ENCODE peak calls at places on chromosomes 6 and 20, in nine cellular contexts. One of them, this sample, is unnamed. For H3K36me3, the result is how much of the 10 kb centered on the place peaks cover.

GRCh38 chr6:43175676-43176422 is 4.8 kb downstream of the SRF start:
- DNase-seq in heart left ventricle: no peak
- DNase-seq in body of pancreas: no peak
- DNase-seq in left ventricle myocardium inferior: no peak
- DNase-seq in GM23248: no peak
- DNase-seq in GM23338: no peak
- DNase-seq in thoracic aorta: no peak
- DNase-seq in effector memory CD4-positive, alpha-beta T cell: no peak
- DNase-seq in brain microvascular endothelial cell: no peak
- DNase-seq in this sample: no peak

GRCh38 chr20:53872561-53873248 is 197.7 kb downstream of the BCAS1 start:
- DNase-seq in heart left ventricle: no peak
- DNase-seq in body of pancreas: no peak
- DNase-seq in left ventricle myocardium inferior: no peak
- DNase-seq in GM23248: peak
- DNase-seq in GM23338: no peak
- DNase-seq in thoracic aorta: no peak
- DNase-seq in effector memory CD4-positive, alpha-beta T cell: peak
- DNase-seq in brain microvascular endothelial cell: peak
- DNase-seq in this sample: no peak

GRCh38 chr6:115712562-115712961 is 348.1 kb downstream of the FRK start:
- DNase-seq in heart left ventricle: no peak
- DNase-seq in body of pancreas: no peak
- DNase-seq in left ventricle myocardium inferior: no peak
- DNase-seq in GM23248: no peak
- DNase-seq in GM23338: no peak
- DNase-seq in thoracic aorta: no peak
- DNase-seq in effector memory CD4-positive, alpha-beta T cell: no peak
- DNase-seq in brain microvascular endothelial cell: no peak
- DNase-seq in this sample: no peak

GRCh38 chr6:163731215-163732013 is 316.9 kb downstream of the QKI start:
- DNase-seq in heart left ventricle: no peak
- DNase-seq in body of pancreas: no peak
- DNase-seq in left ventricle myocardium inferior: no peak
- DNase-seq in GM23248: no peak
- DNase-seq in GM23338: no peak
- DNase-seq in thoracic aorta: no peak
- DNase-seq in effector memory CD4-positive, alpha-beta T cell: no peak
- DNase-seq in brain microvascular endothelial cell: no peak
- DNase-seq in this sample: no peak

GRCh38 chr6:92047886-92048285 is 1371.5 kb downstream of the EPHA7 start:
- DNase-seq in heart left ventricle: no peak
- DNase-seq in body of pancreas: no peak
- DNase-seq in left ventricle myocardium inferior: no peak
- DNase-seq in GM23248: no peak
- DNase-seq in GM23338: no peak
- DNase-seq in thoracic aorta: no peak
- DNase-seq in effector memory CD4-positive, alpha-beta T cell: no peak
- DNase-seq in brain microvascular endothelial cell: no peak
- DNase-seq in this sample: no peak

GRCh38 chr6:108635505-108636226 is 74.9 kb downstream of the FOXO3 start:
- DNase-seq in heart left ventricle: no peak
- DNase-seq in body of pancreas: no peak
- DNase-seq in left ventricle myocardium inferior: no peak
- DNase-seq in GM23248: no peak
- DNase-seq in GM23338: no peak
- DNase-seq in thoracic aorta: no peak
- DNase-seq in effector memory CD4-positive, alpha-beta T cell: peak
- DNase-seq in brain microvascular endothelial cell: no peak
- DNase-seq in this sample: no peak

GRCh38 chr6:35280903-35281302 is 16.7 kb upstream of the DEF6 start:
- DNase-seq in heart left ventricle: no peak
- DNase-seq in body of pancreas: no peak
- DNase-seq in left ventricle myocardium inferior: no peak
- DNase-seq in GM23248: no peak
- DNase-seq in GM23338: no peak
- DNase-seq in thoracic aorta: no peak
- DNase-seq in effector memory CD4-positive, alpha-beta T cell: no peak
- DNase-seq in brain microvascular endothelial cell: no peak
- DNase-seq in this sample: no peak

GRCh38 chr6:37283268-37283667 is 25.3 kb upstream of the TMEM217 start:
- DNase-seq in heart left ventricle: no peak
- DNase-seq in body of pancreas: no peak
- DNase-seq in left ventricle myocardium inferior: no peak
- DNase-seq in GM23248: peak
- DNase-seq in GM23338: no peak
- DNase-seq in thoracic aorta: no peak
- DNase-seq in effector memory CD4-positive, alpha-beta T cell: no peak
- DNase-seq in brain microvascular endothelial cell: no peak
- DNase-seq in this sample: no peak

GRCh38 chr20:56518999-56519398 is 5.5 kb upstream of the FAM209A start:
- DNase-seq in heart left ventricle: no peak
- DNase-seq in body of pancreas: no peak
- DNase-seq in left ventricle myocardium inferior: no peak
- DNase-seq in GM23248: no peak
- DNase-seq in GM23338: no peak
- DNase-seq in thoracic aorta: no peak
- DNase-seq in effector memory CD4-positive, alpha-beta T cell: no peak
- DNase-seq in brain microvascular endothelial cell: no peak
- DNase-seq in this sample: no peak

GRCh38 chr6:38638941-38639497 is 710 bp downstream of the BTBD9 start:
- DNase-seq in heart left ventricle: peak
- DNase-seq in body of pancreas: peak
- DNase-seq in left ventricle myocardium inferior: no peak
- DNase-seq in GM23248: peak
- DNase-seq in GM23338: peak
- DNase-seq in thoracic aorta: peak
- DNase-seq in effector memory CD4-positive, alpha-beta T cell: peak
- DNase-seq in brain microvascular endothelial cell: peak
- DNase-seq in this sample: peak

GRCh38 chr20:17863577-17864292 is 104.9 kb downstream of the SNX5 start:
- DNase-seq in heart left ventricle: peak
- DNase-seq in body of pancreas: peak
- DNase-seq in left ventricle myocardium inferior: no peak
- DNase-seq in GM23248: peak
- DNase-seq in GM23338: no peak
- DNase-seq in thoracic aorta: no peak
- DNase-seq in effector memory CD4-positive, alpha-beta T cell: no peak
- DNase-seq in brain microvascular endothelial cell: no peak
- DNase-seq in this sample: peak

GRCh38 chr6:96923871-96924493 is 546 bp upstream of the KLHL32 start:
- DNase-seq in heart left ventricle: no peak
- DNase-seq in body of pancreas: no peak
- DNase-seq in left ventricle myocardium inferior: no peak
- DNase-seq in GM23248: peak
- DNase-seq in GM23338: no peak
- DNase-seq in thoracic aorta: peak
- DNase-seq in effector memory CD4-positive, alpha-beta T cell: peak
- DNase-seq in brain microvascular endothelial cell: no peak
- DNase-seq in this sample: no peak

GRCh38 chr20:47727170-47727880 is 58.0 kb downstream of the SULF2 start:
- DNase-seq in heart left ventricle: peak
- DNase-seq in body of pancreas: no peak
- DNase-seq in left ventricle myocardium inferior: peak
- DNase-seq in GM23248: no peak
- DNase-seq in GM23338: no peak
- DNase-seq in thoracic aorta: no peak
- DNase-seq in effector memory CD4-positive, alpha-beta T cell: peak
- DNase-seq in brain microvascular endothelial cell: no peak
- DNase-seq in this sample: no peak

GRCh38 chr20:33702861-33703260 is 16.7 kb upstream of the E2F1 start:
- DNase-seq in heart left ventricle: peak
- DNase-seq in body of pancreas: no peak
- DNase-seq in left ventricle myocardium inferior: peak
- DNase-seq in GM23248: no peak
- DNase-seq in GM23338: no peak
- DNase-seq in thoracic aorta: no peak
- DNase-seq in effector memory CD4-positive, alpha-beta T cell: no peak
- DNase-seq in brain microvascular endothelial cell: no peak
- DNase-seq in this sample: no peak

GRCh38 chr6:127520061-127520460 is 926 bp upstream of the MTCL3 start:
- DNase-seq in heart left ventricle: no peak
- DNase-seq in body of pancreas: no peak
- DNase-seq in left ventricle myocardium inferior: no peak
- DNase-seq in GM23248: peak
- DNase-seq in GM23338: peak
- DNase-seq in thoracic aorta: no peak
- DNase-seq in effector memory CD4-positive, alpha-beta T cell: no peak
- DNase-seq in brain microvascular endothelial cell: peak
- DNase-seq in this sample: no peak

DNA sequence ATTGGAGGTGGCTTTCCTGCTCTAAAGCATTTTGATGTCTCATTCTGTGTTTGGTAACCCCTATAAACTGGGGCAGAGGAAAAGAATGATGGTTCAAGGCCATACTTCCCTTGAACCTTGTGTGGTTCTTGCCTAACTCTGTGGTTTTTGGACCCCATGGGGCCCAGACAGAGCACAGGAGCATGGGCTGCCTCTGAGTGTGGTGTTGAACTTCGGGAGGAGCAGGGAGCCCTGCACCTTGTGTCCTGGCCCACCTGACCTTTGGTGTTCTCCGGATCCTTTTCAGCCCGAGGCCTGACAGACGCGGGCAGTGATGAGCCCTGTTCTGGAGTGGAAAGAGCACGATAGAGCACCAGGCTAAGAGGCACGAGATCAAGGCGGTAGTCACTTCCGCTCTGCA is 18.8 kb downstream of the TMEM74B start:
- DNase-seq in heart left ventricle: no peak
- DNase-seq in body of pancreas: no peak
- DNase-seq in left ventricle myocardium inferior: no peak
- DNase-seq in GM23248: no peak
- DNase-seq in GM23338: no peak
- DNase-seq in thoracic aorta: no peak
- DNase-seq in effector memory CD4-positive, alpha-beta T cell: no peak
- DNase-seq in brain microvascular endothelial cell: no peak
- DNase-seq in this sample: no peak
- H3K36me3 ChIP-seq in heart left ventricle: under half
- H3K36me3 ChIP-seq in body of pancreas: under half
- H3K36me3 ChIP-seq in left ventricle myocardium inferior: half or more
- H3K36me3 ChIP-seq in GM23248: under half
- H3K36me3 ChIP-seq in GM23338: under half
- H3K36me3 ChIP-seq in thoracic aorta: half or more
- H3K36me3 ChIP-seq in effector memory CD4-positive, alpha-beta T cell: half or more
- H3K36me3 ChIP-seq in brain microvascular endothelial cell: half or more
- H3K36me3 ChIP-seq in this sample: under half

DNA sequence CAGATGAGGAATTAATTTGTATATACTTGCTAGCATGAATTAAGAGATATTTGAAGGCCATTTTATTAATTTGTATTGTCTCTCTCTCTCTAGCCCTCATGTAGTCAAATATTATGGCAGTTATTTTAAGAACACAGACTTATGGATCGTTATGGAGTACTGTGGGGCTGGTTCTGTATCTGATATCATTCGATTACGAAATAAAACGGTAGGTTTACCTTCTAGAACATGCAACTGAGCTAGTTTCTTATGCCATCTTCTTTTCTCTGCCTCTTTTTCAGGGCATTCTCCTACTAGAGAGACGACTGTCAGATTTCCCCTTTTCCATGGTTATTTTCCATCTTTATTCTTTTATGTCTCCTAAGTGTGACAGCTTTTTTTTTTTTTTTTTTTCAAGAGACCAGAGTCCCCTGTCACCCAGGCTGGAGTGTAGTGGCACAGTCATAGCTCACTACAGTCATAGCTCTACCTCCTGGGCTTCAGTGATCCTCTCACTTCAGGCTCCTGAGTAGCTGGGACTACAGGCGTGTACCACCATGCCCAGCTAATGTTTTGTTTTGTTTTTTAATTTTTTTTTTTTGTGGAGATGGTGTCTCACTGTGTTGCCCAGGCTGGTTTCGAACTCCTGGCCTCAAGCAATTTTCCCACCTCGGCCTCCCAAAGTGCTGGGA is 15.6 kb downstream of the STK4 start:
- DNase-seq in heart left ventricle: no peak
- DNase-seq in body of pancreas: no peak
- DNase-seq in left ventricle myocardium inferior: no peak
- DNase-seq in GM23248: no peak
- DNase-seq in GM23338: no peak
- DNase-seq in thoracic aorta: no peak
- DNase-seq in effector memory CD4-positive, alpha-beta T cell: no peak
- DNase-seq in brain microvascular endothelial cell: no peak
- DNase-seq in this sample: no peak
- H3K36me3 ChIP-seq in heart left ventricle: under half
- H3K36me3 ChIP-seq in body of pancreas: under half
- H3K36me3 ChIP-seq in left ventricle myocardium inferior: half or more
- H3K36me3 ChIP-seq in GM23248: half or more
- H3K36me3 ChIP-seq in GM23338: under half
- H3K36me3 ChIP-seq in thoracic aorta: under half
- H3K36me3 ChIP-seq in effector memory CD4-positive, alpha-beta T cell: under half
- H3K36me3 ChIP-seq in brain microvascular endothelial cell: under half
- H3K36me3 ChIP-seq in this sample: under half

GRCh38 chr6:144530118-144530517 is 245.0 kb downstream of the UTRN start:
- DNase-seq in heart left ventricle: no peak
- DNase-seq in body of pancreas: no peak
- DNase-seq in left ventricle myocardium inferior: no peak
- DNase-seq in GM23248: no peak
- DNase-seq in GM23338: no peak
- DNase-seq in thoracic aorta: no peak
- DNase-seq in effector memory CD4-positive, alpha-beta T cell: no peak
- DNase-seq in brain microvascular endothelial cell: no peak
- DNase-seq in this sample: no peak

GRCh38 chr6:144536079-144536478 is 250.9 kb downstream of the UTRN start:
- DNase-seq in heart left ventricle: no peak
- DNase-seq in body of pancreas: no peak
- DNase-seq in left ventricle myocardium inferior: no peak
- DNase-seq in GM23248: no peak
- DNase-seq in GM23338: no peak
- DNase-seq in thoracic aorta: no peak
- DNase-seq in effector memory CD4-positive, alpha-beta T cell: no peak
- DNase-seq in brain microvascular endothelial cell: no peak
- DNase-seq in this sample: no peak

GRCh38 chr6:144535630-144536029 is 250.5 kb downstream of the UTRN start:
- DNase-seq in heart left ventricle: no peak
- DNase-seq in body of pancreas: no peak
- DNase-seq in left ventricle myocardium inferior: no peak
- DNase-seq in GM23248: no peak
- DNase-seq in GM23338: no peak
- DNase-seq in thoracic aorta: no peak
- DNase-seq in effector memory CD4-positive, alpha-beta T cell: no peak
- DNase-seq in brain microvascular endothelial cell: no peak
- DNase-seq in this sample: no peak

GRCh38 chr6:144528605-144529425 is 243.7 kb downstream of the UTRN start:
- DNase-seq in heart left ventricle: no peak
- DNase-seq in body of pancreas: peak
- DNase-seq in left ventricle myocardium inferior: no peak
- DNase-seq in GM23248: peak
- DNase-seq in GM23338: peak
- DNase-seq in thoracic aorta: no peak
- DNase-seq in effector memory CD4-positive, alpha-beta T cell: no peak
- DNase-seq in brain microvascular endothelial cell: peak
- DNase-seq in this sample: no peak

GRCh38 chr6:144534123-144534676 is 249.1 kb downstream of the UTRN start:
- DNase-seq in heart left ventricle: no peak
- DNase-seq in body of pancreas: no peak
- DNase-seq in left ventricle myocardium inferior: no peak
- DNase-seq in GM23248: peak
- DNase-seq in GM23338: no peak
- DNase-seq in thoracic aorta: no peak
- DNase-seq in effector memory CD4-positive, alpha-beta T cell: no peak
- DNase-seq in brain microvascular endothelial cell: no peak
- DNase-seq in this sample: no peak
- H3K36me3 ChIP-seq in heart left ventricle: under half
- H3K36me3 ChIP-seq in body of pancreas: under half
- H3K36me3 ChIP-seq in left ventricle myocardium inferior: half or more
- H3K36me3 ChIP-seq in GM23248: under half
- H3K36me3 ChIP-seq in GM23338: under half
- H3K36me3 ChIP-seq in thoracic aorta: under half
- H3K36me3 ChIP-seq in effector memory CD4-positive, alpha-beta T cell: under half
- H3K36me3 ChIP-seq in brain microvascular endothelial cell: under half
- H3K36me3 ChIP-seq in this sample: under half

GRCh38 chr20:63278661-63279060 is 6.0 kb downstream of the ARFGAP1 start:
- DNase-seq in heart left ventricle: no peak
- DNase-seq in body of pancreas: no peak
- DNase-seq in left ventricle myocardium inferior: no peak
- DNase-seq in GM23248: no peak
- DNase-seq in GM23338: no peak
- DNase-seq in thoracic aorta: no peak
- DNase-seq in effector memory CD4-positive, alpha-beta T cell: no peak
- DNase-seq in brain microvascular endothelial cell: no peak
- DNase-seq in this sample: no peak
- H3K36me3 ChIP-seq in heart left ventricle: under half
- H3K36me3 ChIP-seq in body of pancreas: under half
- H3K36me3 ChIP-seq in left ventricle myocardium inferior: half or more
- H3K36me3 ChIP-seq in GM23248: under half
- H3K36me3 ChIP-seq in GM23338: under half
- H3K36me3 ChIP-seq in thoracic aorta: half or more
- H3K36me3 ChIP-seq in effector memory CD4-positive, alpha-beta T cell: half or more
- H3K36me3 ChIP-seq in brain microvascular endothelial cell: half or more
- H3K36me3 ChIP-seq in this sample: under half